ENCODE peak calls at places on chromosomes 6 and 20, in five cellular contexts. I, Y, Z, A and F are unnamed samples.
A peak's percentile ranks its signal among the peaks of the same experiment; 100 is the strongest.

GRCh38 chr6:5744497-5744896 is 262.2 kb downstream of the NRN1 start:
- DNase-seq in I (no peak), Y (no peak), Z (no peak), A (no peak), F (no peak)

GRCh38 chr6:147903321-147903720 is 394.8 kb downstream of the SAMD5 start:
- DNase-seq in I (no peak), Y (no peak), Z (no peak), A (no peak), F (no peak)

GRCh38 chr20:31640259-31640658 is 2.5 kb downstream of the COX4I2 start:
- DNase-seq in I (no peak), Y (no peak), Z (no peak), A (no peak), F (no peak)

GRCh38 chr20:25077610-25078169 is 4.3 kb downstream of the VSX1 start:
- DNase-seq in I (no peak), Y (peak; percentile 86), Z (no peak), A (no peak), F (no peak)

GRCh38 chr6:122789862-122790739 is 1.0 kb downstream of the SMPDL3A start:
- DNase-seq in I (no peak), Y (peak; percentile 64), Z (peak; percentile 27), A (peak; percentile 36), F (no peak)

GRCh38 chr20:20371681-20372080 is 3.8 kb downstream of the INSM1 start:
- DNase-seq in I (no peak), Y (no peak), Z (no peak), A (no peak), F (no peak)

GRCh38 chr6:28603920-28604319 is 78.2 kb downstream of the GPX5 start:
- DNase-seq in I (no peak), Y (no peak), Z (no peak), A (no peak), F (no peak)

GRCh38 chr6:87575423-87575822 is 14.4 kb downstream of the RARS2 start:
- DNase-seq in I (no peak), Y (no peak), Z (no peak), A (no peak), F (no peak)

GRCh38 chr20:18926972-18927371 is 113.4 kb downstream of the SCP2D1 start:
- DNase-seq in I (no peak), Y (no peak), Z (no peak), A (no peak), F (no peak)

GRCh38 chr6:71119560-71119959 is 162.7 kb upstream of the B3GAT2 start:
- DNase-seq in I (no peak), Y (no peak), Z (no peak), A (no peak), F (no peak)

GRCh38 chr20:59671661-59672471 is 67.5 kb downstream of the PHACTR3 start:
- DNase-seq in I (no peak), Y (peak; percentile 55), Z (no peak), A (no peak), F (no peak)

GRCh38 chr20:59673998-59674445 is 69.7 kb downstream of the PHACTR3 start:
- DNase-seq in I (no peak), Y (no peak), Z (no peak), A (no peak), F (no peak)

GRCh38 chr20:59670786-59671492 is 66.6 kb downstream of the PHACTR3 start:
- DNase-seq in I (no peak), Y (no peak), Z (no peak), A (no peak), F (no peak)

GRCh38 chr20:59673288-59673997 is 69.1 kb downstream of the PHACTR3 start:
- DNase-seq in I (no peak), Y (no peak), Z (no peak), A (no peak), F (no peak)

GRCh38 chr20:59672576-59672975 is 68.2 kb downstream of the PHACTR3 start:
- DNase-seq in I (no peak), Y (no peak), Z (no peak), A (no peak), F (no peak)
- H3K9me3 ChIP-seq in I (no peaks in the 10 kb centered on the region), Y (no peaks in the 10 kb centered on the region), Z (no peaks in the 10 kb centered on the region), A (no peaks in the 10 kb centered on the region), F (no peaks in the 10 kb centered on the region)

GRCh38 chr6:139666284-139666683 is 291.8 kb upstream of the CITED2 start:
- DNase-seq in I (no peak), Y (no peak), Z (no peak), A (no peak), F (no peak)
- H3K9me3 ChIP-seq in I (no peaks in the 10 kb centered on the region), Y (no peaks in the 10 kb centered on the region), Z (peaks cover 3% of the 10 kb centered on the region), A (no peaks in the 10 kb centered on the region), F (no peaks in the 10 kb centered on the region)

DNA sequence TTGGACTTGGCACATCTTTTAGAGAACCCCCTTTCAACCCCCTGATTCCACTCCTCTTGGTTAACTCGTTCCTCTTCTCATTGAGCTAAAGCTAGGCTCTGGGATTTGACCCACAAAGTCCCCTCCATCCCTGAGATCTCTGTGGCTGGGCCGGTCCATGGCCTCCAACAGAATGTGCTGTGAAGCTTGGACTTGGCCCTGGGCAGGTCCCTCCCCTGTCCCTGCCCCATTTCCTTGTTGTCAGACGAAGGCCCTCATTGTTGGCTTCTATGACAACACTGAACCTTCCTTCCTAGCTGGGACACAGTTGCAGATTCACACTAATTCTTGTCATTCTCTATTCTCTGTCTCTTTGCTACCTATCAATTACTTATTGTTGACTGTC is 156.1 kb downstream of the SYCP2 start:
- DNase-seq in I (no peak), Y (no peak), Z (no peak), A (no peak), F (no peak)
- H3K9me3 ChIP-seq in I (no peaks in the 10 kb centered on the region), Y (no peaks in the 10 kb centered on the region), Z (no peaks in the 10 kb centered on the region), A (no peaks in the 10 kb centered on the region), F (no peaks in the 10 kb centered on the region)

DNA sequence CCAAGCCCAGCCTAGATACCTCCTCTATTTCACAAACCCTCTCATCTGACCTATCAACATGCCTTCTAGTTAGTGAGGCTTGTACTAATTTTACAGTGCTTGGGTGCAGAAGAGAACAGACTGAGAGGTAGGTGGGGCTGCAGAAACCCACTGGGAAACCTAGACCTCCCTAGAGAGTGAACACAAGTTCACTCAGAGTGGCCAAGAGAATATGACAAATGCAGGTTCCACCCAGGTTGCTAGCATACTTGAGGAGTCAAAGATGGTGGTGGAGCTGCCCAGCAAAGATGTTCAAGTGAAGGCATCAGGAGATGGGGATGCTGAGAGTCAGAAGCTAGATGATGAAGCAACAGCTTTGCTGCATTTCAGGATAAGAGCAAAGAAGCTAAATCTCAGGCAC is 337.0 kb downstream of the PTPRT start:
- DNase-seq in I (no peak), Y (no peak), Z (no peak), A (no peak), F (no peak)
- H3K9me3 ChIP-seq in I (no peaks in the 10 kb centered on the region), Y (no peaks in the 10 kb centered on the region), Z (no peaks in the 10 kb centered on the region), A (no peaks in the 10 kb centered on the region), F (no peaks in the 10 kb centered on the region)

DNA sequence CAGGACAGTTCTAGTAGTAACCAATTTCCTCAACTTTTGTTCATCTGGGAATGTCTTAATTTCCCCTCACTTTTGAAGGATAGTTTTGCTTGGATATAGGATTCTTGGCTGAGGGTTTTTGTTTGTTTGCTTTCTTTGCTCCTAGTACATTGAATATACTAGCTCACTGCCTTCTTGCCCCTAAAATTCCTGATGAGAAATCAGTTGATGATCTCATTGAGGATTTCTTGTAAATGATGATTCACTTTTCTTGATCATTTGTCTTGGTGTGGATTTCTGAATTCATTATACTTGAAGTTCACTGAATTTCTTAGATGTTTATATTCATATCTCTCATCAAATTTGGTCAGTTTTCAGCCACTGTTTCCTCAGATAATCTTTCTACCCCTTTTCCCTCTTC is 49.1 kb upstream of the PRDM1 start:
- DNase-seq in I (no peak), Y (no peak), Z (no peak), A (no peak), F (no peak)
- H3K9me3 ChIP-seq in I (no peaks in the 10 kb centered on the region), Y (peaks cover 7% of the 10 kb centered on the region), Z (no peaks in the 10 kb centered on the region), A (no peaks in the 10 kb centered on the region), F (no peaks in the 10 kb centered on the region)

DNA sequence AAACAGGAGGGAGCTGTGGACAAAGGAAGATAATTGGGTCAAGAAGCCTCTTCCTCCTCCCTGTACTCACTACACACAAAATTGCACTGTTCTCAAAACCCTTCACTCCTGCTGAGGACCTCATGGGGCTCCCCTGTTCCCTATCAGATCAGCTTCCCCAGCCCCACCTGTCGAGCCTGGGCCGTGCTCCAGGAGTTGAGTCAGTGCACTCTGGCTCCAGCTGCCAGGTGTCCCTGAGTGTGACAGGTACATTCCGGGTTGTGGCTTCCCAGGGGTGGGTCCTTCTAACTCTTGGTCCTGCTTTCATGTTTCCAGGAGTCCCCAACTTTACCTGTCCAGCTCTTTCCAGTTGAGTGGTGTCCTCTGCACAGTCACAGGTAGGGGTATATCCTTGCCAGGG is 8.4 kb downstream of the RAB5IF start:
- DNase-seq in I (no peak), Y (peak; percentile 72), Z (no peak), A (peak; percentile 11), F (no peak)
- H3K9me3 ChIP-seq in I (no peaks in the 10 kb centered on the region), Y (no peaks in the 10 kb centered on the region), Z (no peaks in the 10 kb centered on the region), A (no peaks in the 10 kb centered on the region), F (no peaks in the 10 kb centered on the region)